ENCODE peak calls at places on chromosomes 7 and 10, in seven cellular contexts. N, Z, A, P, M, K and G are unnamed samples.

GRCh38 chr7:44196450-44196872 is 4.3 kb upstream of the YKT6 start:
- DNase-seq in N (no peak), Z (no peak), A (no peak), P (peak), M (no peak), K (peak), G (no peak)

GRCh38 chr7:158185653-158186052 is 402.0 kb downstream of the PTPRN2 start:
- DNase-seq in N (no peak), Z (no peak), A (no peak), P (no peak), M (no peak), K (no peak), G (no peak)

GRCh38 chr10:77899080-77899477 is 27.5 kb downstream of the DLG5 start:
- DNase-seq in N (no peak), Z (peak), A (no peak), P (no peak), M (peak), K (no peak), G (no peak)

GRCh38 chr7:7203813-7204575 is 21.6 kb downstream of the C1GALT1 start:
- DNase-seq in N (no peak), Z (peak), A (no peak), P (no peak), M (no peak), K (no peak), G (no peak)

GRCh38 chr10:32155075-32155516 is 98.9 kb upstream of the KIF5B start:
- DNase-seq in N (no peak), Z (peak), A (no peak), P (no peak), M (no peak), K (no peak), G (no peak)

GRCh38 chr10:17062493-17063487 is 66.8 kb downstream of the CUBN start:
- DNase-seq in N (no peak), Z (peak), A (peak), P (no peak), M (no peak), K (no peak), G (peak)

GRCh38 chr7:31384461-31384860 is 43.9 kb upstream of the NEUROD6 start:
- DNase-seq in N (no peak), Z (no peak), A (no peak), P (no peak), M (no peak), K (no peak), G (no peak)

GRCh38 chr7:35285799-35286198 is 31.9 kb upstream of the TBX20 start:
- DNase-seq in N (no peak), Z (no peak), A (no peak), P (no peak), M (no peak), K (no peak), G (no peak)

GRCh38 chr7:80851896-80852476 is 66.9 kb downstream of the SEMA3C start:
- DNase-seq in N (no peak), Z (peak), A (no peak), P (no peak), M (no peak), K (no peak), G (no peak)

GRCh38 chr10:25766687-25767221 is 167.3 kb upstream of the MYO3A start:
- DNase-seq in N (peak), Z (no peak), A (no peak), P (no peak), M (no peak), K (no peak), G (no peak)

GRCh38 chr10:44923611-44924010 is 12.5 kb downstream of the TMEM72 start:
- DNase-seq in N (no peak), Z (no peak), A (no peak), P (no peak), M (no peak), K (no peak), G (no peak)

GRCh38 chr7:151941009-151941408 is 15.2 kb upstream of the GALNTL5 start:
- DNase-seq in N (no peak), Z (no peak), A (no peak), P (no peak), M (no peak), K (no peak), G (no peak)

GRCh38 chr7:120703585-120704240 is 154.2 kb downstream of the TSPAN12 start:
- DNase-seq in N (no peak), Z (no peak), A (no peak), P (no peak), M (no peak), K (no peak), G (no peak)

GRCh38 chr10:49592726-49593563 is 17.2 kb upstream of the SLC18A3 start:
- DNase-seq in N (no peak), Z (peak), A (peak), P (no peak), M (peak), K (peak), G (no peak)

GRCh38 chr10:29957887-29958330 is 101.5 kb downstream of the JCAD start:
- DNase-seq in N (no peak), Z (no peak), A (peak), P (no peak), M (no peak), K (no peak), G (no peak)

GRCh38 chr7:28662236-28662635 is 249.9 kb downstream of the CREB5 start:
- DNase-seq in N (no peak), Z (no peak), A (no peak), P (no peak), M (no peak), K (no peak), G (no peak)

GRCh38 chr7:128075536-128076095 is 44.4 kb upstream of the LRRC4 start:
- DNase-seq in N (no peak), Z (no peak), A (no peak), P (no peak), M (no peak), K (no peak), G (no peak)

GRCh38 chr10:74683621-74684114 is 142.7 kb upstream of the KAT6B start:
- DNase-seq in N (no peak), Z (no peak), A (no peak), P (no peak), M (no peak), K (no peak), G (no peak)

GRCh38 chr10:105023223-105023622 is 382.1 kb downstream of the SORCS3 start:
- DNase-seq in N (no peak), Z (no peak), A (no peak), P (no peak), M (no peak), K (no peak), G (no peak)

GRCh38 chr7:82559203-82559805 is 115.7 kb upstream of the CACNA2D1 start:
- DNase-seq in N (peak), Z (peak), A (peak), P (no peak), M (peak), K (no peak), G (no peak)

GRCh38 chr10:72030762-72031543 is 57.4 kb downstream of the SPOCK2 start:
- DNase-seq in N (no peak), Z (no peak), A (peak), P (no peak), M (peak), K (no peak), G (no peak)
- H3K4me3 ChIP-seq in N (no peak), Z (no peak), A (no peak), P (no peak), M (no peak), K (no peak), G (no peak)

DNA sequence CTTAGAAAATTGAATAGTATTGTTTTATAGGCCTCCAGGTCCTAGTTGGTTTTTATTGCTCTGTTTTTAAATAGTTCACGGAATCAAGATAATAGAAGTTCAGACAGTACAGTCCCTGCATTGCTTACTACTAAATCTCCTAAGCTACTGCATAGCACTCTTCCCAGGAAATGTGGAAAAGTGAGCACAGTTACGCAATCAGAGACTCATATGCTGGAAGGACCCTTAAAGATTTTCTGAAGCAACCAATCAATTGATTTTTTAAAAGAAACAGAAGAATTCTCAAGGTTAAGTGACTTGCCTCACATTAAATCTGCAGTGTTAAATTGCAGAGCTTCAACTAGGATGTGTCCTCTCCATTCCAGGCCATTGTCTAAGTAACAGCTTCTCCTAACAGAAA is 23.1 kb upstream of the DIP2C start:
- DNase-seq in N (no peak), Z (no peak), A (no peak), P (no peak), M (no peak), K (no peak), G (no peak)
- H3K27ac ChIP-seq in N (no peak), Z (no peak), A (no peak), P (no peak), M (no peak), K (no peak), G (no peak)

GRCh38 chr10:101236376-101237079 is 7.3 kb upstream of the LBX1 start:
- DNase-seq in N (no peak), Z (no peak), A (no peak), P (no peak), M (no peak), K (no peak), G (no peak)
- H3K4me3 ChIP-seq in N (peak), Z (no peak), A (no peak), P (no peak), M (no peak), K (no peak), G (no peak)

DNA sequence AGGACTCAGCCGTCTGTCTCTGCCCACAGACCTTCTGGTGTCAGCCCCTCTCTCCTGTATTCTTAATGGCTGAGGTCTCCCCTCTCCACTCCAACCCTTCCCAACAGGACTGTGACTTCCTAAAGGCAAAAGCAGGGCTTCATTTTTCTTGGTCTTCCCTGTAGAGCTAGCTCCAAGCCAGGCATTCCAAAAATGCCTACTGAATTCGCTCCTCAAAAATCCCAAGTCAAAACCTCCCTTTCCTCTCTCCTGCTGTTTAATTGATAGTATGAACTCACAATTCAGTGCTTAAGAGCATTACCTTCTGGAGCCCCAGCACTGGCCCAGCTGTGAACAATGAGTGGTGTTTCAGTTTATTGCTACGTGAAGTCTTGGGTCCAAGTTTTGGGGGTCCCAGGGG is 628.4 kb downstream of the PARD3 start:
- DNase-seq in N (no peak), Z (no peak), A (no peak), P (no peak), M (no peak), K (no peak), G (no peak)
- H3K27ac ChIP-seq in N (no peak), Z (no peak), A (no peak), P (no peak), M (no peak), K (no peak), G (no peak)

DNA sequence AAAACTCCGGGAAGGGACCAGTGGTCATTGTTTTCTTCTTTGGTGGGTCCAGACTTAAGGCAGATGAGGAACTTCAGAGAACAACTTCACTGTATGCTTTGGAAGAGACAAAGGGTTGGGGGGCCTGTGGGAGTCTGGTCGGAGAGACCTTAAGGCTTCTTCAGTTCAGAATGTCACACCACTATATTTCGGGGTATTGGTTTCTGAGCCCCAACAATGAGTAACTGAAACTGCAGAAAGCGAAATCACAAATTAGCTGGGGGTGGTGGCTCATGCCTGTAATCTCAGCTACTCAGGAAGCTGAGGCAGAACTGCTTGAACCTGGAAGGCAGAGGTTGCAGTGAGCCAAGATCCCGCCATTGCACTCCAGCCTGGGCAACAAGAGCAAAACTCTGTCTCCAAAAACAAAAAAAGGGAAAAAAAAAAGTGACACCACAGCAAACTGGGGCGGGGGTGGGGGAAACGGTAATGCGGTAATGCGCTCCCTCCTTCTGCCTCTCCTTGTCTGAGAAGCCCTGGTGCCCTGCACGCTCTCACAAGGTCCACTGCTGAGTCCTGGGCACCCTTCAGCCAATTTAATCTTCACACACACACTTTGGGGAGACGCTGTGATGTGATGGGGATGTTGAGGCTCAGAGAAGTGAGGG is 2.2 kb upstream of the ADIRF start:
- DNase-seq in N (no peak), Z (no peak), A (no peak), P (no peak), M (no peak), K (no peak), G (no peak)
- H3K4me3 ChIP-seq in N (no peak), Z (no peak), A (no peak), P (no peak), M (no peak), K (no peak), G (no peak)